ENCODE peak calls at places on chromosomes 12 and 14, in ten cellular contexts. D is cardiac fibroblast, R is heart right ventricle, G is right lobe of liver, Q is astrocyte of the spinal cord, X is A673, Z is psoas muscle, O is AG04449, K is fibroblast of lung, Y is fibroblast of pulmonary artery. S is an unnamed sample.

GRCh38 chr14:94595912-94596311 is 14.7 kb downstream of the SERPINA5 start:
- DNase-seq in D (no peak), R (no peak), G (no peak), Q (no peak), X (no peak), Z (no peak), O (no peak), K (no peak), Y (no peak), S (no peak)

GRCh38 chr12:113292091-113292490 is 42.8 kb downstream of the SLC8B1 start:
- DNase-seq in D (peak), R (no peak), G (no peak), Q (peak), X (no peak), Z (peak), O (peak), K (peak), Y (peak), S (no peak)

GRCh38 chr12:111715242-111715641 is 29.4 kb downstream of the ACAD10 start:
- DNase-seq in D (no peak), R (peak), G (no peak), Q (peak), X (no peak), Z (peak), O (no peak), K (no peak), Y (no peak), S (no peak)

GRCh38 chr14:104436047-104436531 is 143.5 kb upstream of the C14orf180 start:
- DNase-seq in D (peak), R (peak), G (peak), Q (peak), X (no peak), Z (peak), O (no peak), K (peak), Y (peak), S (no peak)

GRCh38 chr14:22536853-22537338 is 52.1 kb downstream of the DAD1 start:
- DNase-seq in D (peak), R (no peak), G (no peak), Q (peak), X (peak), Z (peak), O (no peak), K (peak), Y (peak), S (peak)

GRCh38 chr14:95494456-95494855 is 22.0 kb downstream of the SYNE3 start:
- DNase-seq in D (no peak), R (no peak), G (no peak), Q (no peak), X (no peak), Z (no peak), O (no peak), K (no peak), Y (no peak), S (peak)

GRCh38 chr14:104685216-104685997 is 4.0 kb upstream of the INF2 start:
- DNase-seq in D (no peak), R (no peak), G (no peak), Q (no peak), X (no peak), Z (peak), O (no peak), K (no peak), Y (no peak), S (no peak)

GRCh38 chr12:29612912-29613311 is 115.4 kb upstream of the OVCH1 start:
- DNase-seq in D (no peak), R (no peak), G (no peak), Q (no peak), X (no peak), Z (no peak), O (no peak), K (no peak), Y (no peak), S (no peak)

GRCh38 chr12:28202374-28203130 is 12.3 kb downstream of the CCDC91 start:
- DNase-seq in D (no peak), R (no peak), G (no peak), Q (no peak), X (no peak), Z (no peak), O (no peak), K (no peak), Y (no peak), S (no peak)

GRCh38 chr14:97113339-97113738 is 316.2 kb downstream of the VRK1 start:
- DNase-seq in D (no peak), R (no peak), G (no peak), Q (no peak), X (peak), Z (no peak), O (no peak), K (no peak), Y (no peak), S (no peak)

GRCh38 chr12:93979189-93979588 is 169.2 kb upstream of the PLXNC1 start:
- DNase-seq in D (peak), R (no peak), G (no peak), Q (peak), X (no peak), Z (no peak), O (no peak), K (peak), Y (peak), S (peak)

GRCh38 chr12:7017870-7018349 is 366 bp downstream of the LPCAT3 start:
- DNase-seq in D (no peak), R (no peak), G (no peak), Q (no peak), X (peak), Z (peak), O (no peak), K (no peak), Y (no peak), S (no peak)

GRCh38 chr14:61585598-61586538 is 109.4 kb upstream of the HIF1A start:
- DNase-seq in D (peak), R (peak), G (no peak), Q (peak), X (peak), Z (peak), O (no peak), K (peak), Y (peak), S (no peak)

GRCh38 chr14:81323621-81324400 is 76.3 kb downstream of the STON2 start:
- DNase-seq in D (no peak), R (no peak), G (no peak), Q (peak), X (no peak), Z (no peak), O (no peak), K (no peak), Y (no peak), S (no peak)

GRCh38 chr14:101914083-101914482 is 50.3 kb upstream of the DYNC1H1 start:
- DNase-seq in D (no peak), R (no peak), G (no peak), Q (no peak), X (no peak), Z (no peak), O (no peak), K (no peak), Y (no peak), S (no peak)

GRCh38 chr12:90672081-90672480 is 282.9 kb downstream of the CCER1 start:
- DNase-seq in D (peak), R (no peak), G (no peak), Q (no peak), X (peak), Z (no peak), O (no peak), K (no peak), Y (peak), S (no peak)

GRCh38 chr12:22202847-22203246 is 131.7 kb downstream of the ST8SIA1 start:
- DNase-seq in D (no peak), R (no peak), G (no peak), Q (no peak), X (no peak), Z (no peak), O (no peak), K (no peak), Y (no peak), S (no peak)

GRCh38 chr12:94553130-94553519 is 93.5 kb upstream of the CEP83 start:
- DNase-seq in D (peak), R (no peak), G (no peak), Q (peak), X (no peak), Z (no peak), O (no peak), K (peak), Y (peak), S (no peak)

GRCh38 chr12:30823140-30823669 is 68.5 kb upstream of the CAPRIN2 start:
- DNase-seq in D (peak), R (peak), G (peak), Q (no peak), X (no peak), Z (no peak), O (no peak), K (no peak), Y (no peak), S (peak)

GRCh38 chr12:100826323-100826722 is 31.7 kb downstream of the ANO4 start:
- DNase-seq in D (peak), R (peak), G (peak), Q (peak), X (peak), Z (no peak), O (no peak), K (peak), Y (peak), S (peak)

GRCh38 chr12:7907009-7907408 is 29.0 kb downstream of the SLC2A3 start:
- DNase-seq in D (peak), R (no peak), G (peak), Q (peak), X (peak), Z (no peak), O (no peak), K (peak), Y (peak), S (peak)

GRCh38 chr12:79016181-79016580 is 151.6 kb downstream of the SYT1 start:
- DNase-seq in D (no peak), R (no peak), G (no peak), Q (no peak), X (no peak), Z (no peak), O (no peak), K (no peak), Y (no peak), S (no peak)

GRCh38 chr14:66509874-66510273 is 1.9 kb downstream of the GPHN start:
- DNase-seq in D (no peak), R (no peak), G (no peak), Q (no peak), X (no peak), Z (no peak), O (no peak), K (peak), Y (no peak), S (no peak)

GRCh38 chr14:96979611-96980074 is 182.5 kb downstream of the VRK1 start:
- DNase-seq in D (no peak), R (no peak), G (no peak), Q (no peak), X (no peak), Z (no peak), O (no peak), K (no peak), Y (no peak), S (no peak)

GRCh38 chr14:30610719-30611388 is 11.3 kb upstream of the SCFD1 start:
- DNase-seq in D (peak), R (no peak), G (no peak), Q (peak), X (peak), Z (peak), O (no peak), K (peak), Y (peak), S (peak)

GRCh38 chr12:107349008-107349747 is 255.8 kb upstream of the CRY1 start:
- DNase-seq in D (peak), R (no peak), G (no peak), Q (peak), X (peak), Z (no peak), O (no peak), K (peak), Y (peak), S (no peak)

GRCh38 chr12:263574-263973 is 938 bp upstream of the SLC6A13 start:
- DNase-seq in D (no peak), R (no peak), G (no peak), Q (peak), X (no peak), Z (no peak), O (no peak), K (no peak), Y (peak), S (no peak)

GRCh38 chr12:90091809-90092208 is 383.2 kb upstream of the ATP2B1 start:
- DNase-seq in D (no peak), R (no peak), G (no peak), Q (no peak), X (no peak), Z (no peak), O (no peak), K (no peak), Y (no peak), S (no peak)

DNA sequence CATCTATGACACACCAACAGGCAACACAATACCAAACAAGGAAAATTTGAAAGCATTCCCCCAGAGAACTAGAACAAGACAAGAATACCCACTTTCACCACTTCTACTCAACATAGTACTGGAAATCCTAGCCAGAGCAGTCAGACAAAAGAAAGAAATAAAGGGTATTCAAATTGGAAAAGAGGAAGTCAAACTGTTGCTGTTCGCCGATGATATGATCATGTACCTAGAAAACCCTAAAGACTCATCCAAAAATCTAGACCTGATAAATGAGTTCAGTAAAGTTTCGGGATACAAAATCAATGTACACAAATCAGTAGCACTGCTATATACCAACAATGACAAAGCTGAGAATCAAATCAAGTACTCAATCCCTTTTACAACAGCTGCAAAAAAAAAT is 8.1 kb upstream of the ATL1 start:
- DNase-seq in D (no peak), R (no peak), G (no peak), Q (no peak), X (no peak), Z (no peak), O (no peak), K (no peak), Y (no peak), S (no peak)
- TF ChIP-seq CTCF in D (no peak), R (no peak), G (no peak), Q (no peak), X (no peak), Z (no peak), O (no peak), K (no peak), Y (no peak), S (no peak)

GRCh38 chr12:48000878-48001321 is 3.4 kb downstream of the COL2A1 start:
- DNase-seq in D (peak), R (no peak), G (no peak), Q (peak), X (peak), Z (no peak), O (no peak), K (peak), Y (peak), S (no peak)
- H3K4me3 ChIP-seq in D (peak), R (peak), G (peak), Q (peak), X (peak), Z (peak), O (peak), K (peak), Y (peak), S (no peak)

GRCh38 chr14:82872494-82872893 is 1338.8 kb upstream of the SEL1L start:
- DNase-seq in D (no peak), R (no peak), G (no peak), Q (no peak), X (peak), Z (no peak), O (no peak), K (no peak), Y (no peak), S (peak)
- TF ChIP-seq CTCF in D (no peak), R (peak), G (peak), Q (no peak), X (peak), Z (no peak), O (no peak), K (no peak), Y (no peak), S (peak)

DNA sequence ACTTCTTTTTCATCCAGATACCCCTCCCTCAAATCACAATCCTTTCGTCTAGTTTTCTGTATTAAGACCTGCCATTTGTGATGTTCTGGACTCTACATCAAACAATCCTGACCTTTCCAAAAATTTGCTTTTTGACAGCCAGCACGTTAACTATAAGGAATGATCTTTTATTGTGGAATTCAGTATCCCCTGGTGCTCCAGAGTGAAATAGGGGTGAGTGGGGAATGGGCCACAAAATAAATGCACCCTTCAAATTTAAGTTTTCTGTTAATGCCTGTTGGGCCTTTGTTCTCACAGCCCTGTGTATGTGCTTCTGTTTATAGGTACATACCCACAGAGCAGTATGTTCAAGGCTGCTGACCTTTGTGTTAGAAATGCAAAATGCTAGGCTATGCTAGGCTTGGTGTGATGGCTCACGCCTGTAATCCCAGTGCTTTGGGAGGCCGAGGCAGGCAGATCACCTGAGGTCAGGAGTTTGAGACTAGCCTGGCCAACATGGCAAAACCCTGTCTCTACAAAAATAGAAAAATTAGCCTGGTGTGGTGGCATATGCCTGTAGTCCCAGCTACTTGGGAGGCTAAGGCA is 12.0 kb downstream of the PNN start:
- DNase-seq in D (no peak), R (no peak), G (no peak), Q (no peak), X (no peak), Z (no peak), O (no peak), K (no peak), Y (no peak), S (no peak)
- H3K4me3 ChIP-seq in D (no peak), R (no peak), G (no peak), Q (no peak), X (no peak), Z (no peak), O (no peak), K (no peak), Y (no peak), S (no peak)

GRCh38 chr12:105499223-105499622 is 168.7 kb downstream of the C12orf75 start:
- DNase-seq in D (no peak), R (no peak), G (no peak), Q (no peak), X (no peak), Z (no peak), O (no peak), K (no peak), Y (no peak), S (no peak)
- TF ChIP-seq CTCF in D (no peak), R (no peak), G (no peak), Q (no peak), X (no peak), Z (no peak), O (no peak), K (no peak), Y (no peak), S (no peak)

GRCh38 chr12:40689576-40689975 is 2.7 kb upstream of the CNTN1 start:
- DNase-seq in D (no peak), R (no peak), G (no peak), Q (no peak), X (no peak), Z (no peak), O (no peak), K (no peak), Y (no peak), S (no peak)

GRCh38 chr12:40691913-40692616 is at the start of gene CNTN1:
- DNase-seq in D (peak), R (no peak), G (peak), Q (peak), X (peak), Z (peak), O (no peak), K (peak), Y (peak), S (peak)

GRCh38 chr12:40693503-40693863 is 1.2 kb downstream of the CNTN1 start:
- DNase-seq in D (peak), R (no peak), G (peak), Q (peak), X (peak), Z (peak), O (no peak), K (no peak), Y (no peak), S (no peak)

GRCh38 chr12:40688085-40688725 is 4.0 kb upstream of the CNTN1 start:
- DNase-seq in D (no peak), R (no peak), G (no peak), Q (no peak), X (no peak), Z (no peak), O (no peak), K (no peak), Y (no peak), S (no peak)

GRCh38 chr12:40692617-40693502 is 621 bp downstream of the CNTN1 start:
- DNase-seq in D (no peak), R (no peak), G (peak), Q (no peak), X (peak), Z (peak), O (no peak), K (no peak), Y (no peak), S (no peak)
- H3K4me3 ChIP-seq in D (no peak), R (peak), G (peak), Q (peak), X (peak), Z (peak), O (no peak), K (peak), Y (peak), S (no peak)

GRCh38 chr12:2997989-2998670 is 38.9 kb downstream of the TEAD4 start:
- DNase-seq in D (no peak), R (no peak), G (no peak), Q (no peak), X (no peak), Z (peak), O (no peak), K (no peak), Y (no peak), S (no peak)

GRCh38 chr12:3002636-3003035 is 43.4 kb downstream of the TEAD4 start:
- DNase-seq in D (no peak), R (no peak), G (no peak), Q (no peak), X (no peak), Z (peak), O (no peak), K (no peak), Y (no peak), S (no peak)

GRCh38 chr12:2999265-2999841 is 40.2 kb downstream of the TEAD4 start:
- DNase-seq in D (no peak), R (no peak), G (no peak), Q (no peak), X (no peak), Z (peak), O (no peak), K (no peak), Y (no peak), S (no peak)

GRCh38 chr12:2998789-2999264 is 39.6 kb downstream of the TEAD4 start:
- DNase-seq in D (peak), R (peak), G (no peak), Q (peak), X (no peak), Z (peak), O (peak), K (peak), Y (peak), S (no peak)

DNA sequence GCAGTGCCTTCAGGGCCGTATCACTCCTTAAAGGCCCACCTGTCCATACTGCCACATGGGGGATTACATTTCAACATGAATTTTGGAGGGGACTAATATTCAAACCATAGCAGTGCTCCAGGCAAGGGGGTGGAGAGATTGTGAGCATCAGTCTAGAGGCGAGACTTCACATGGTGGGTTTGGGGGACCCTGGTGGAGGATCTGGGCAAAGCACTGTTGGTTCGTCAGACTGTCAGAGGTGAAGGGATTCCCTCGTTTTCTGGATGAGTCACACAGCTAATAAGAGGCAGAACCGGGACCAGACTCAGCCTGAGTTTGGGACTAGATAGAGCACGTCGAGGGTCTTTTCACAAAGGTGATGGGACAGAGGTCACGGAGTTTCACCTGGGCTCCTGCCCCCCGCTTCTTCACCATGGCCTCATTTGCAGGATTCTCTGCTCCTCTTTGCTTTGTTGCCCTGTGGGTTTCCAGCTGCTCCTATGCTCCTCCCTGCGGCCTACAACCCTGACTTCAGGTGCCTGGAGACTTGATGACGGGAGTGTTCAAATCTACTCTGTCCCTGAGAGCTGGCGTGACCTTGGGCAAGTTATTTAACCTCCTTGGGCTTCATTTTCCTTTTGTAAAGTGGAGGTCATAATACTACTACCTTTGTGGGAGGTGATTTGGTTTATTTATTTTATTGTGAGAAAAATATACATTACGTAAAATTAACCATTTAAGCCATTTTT is 41.5 kb downstream of the TEAD4 start:
- DNase-seq in D (no peak), R (no peak), G (no peak), Q (no peak), X (peak), Z (no peak), O (no peak), K (no peak), Y (no peak), S (peak)
- TF ChIP-seq CTCF in D (no peak), R (no peak), G (no peak), Q (peak), X (peak), Z (peak), O (no peak), K (no peak), Y (no peak), S (peak)

GRCh38 chr14:71931492-71932228 is 569 bp upstream of the RGS6 start:
- DNase-seq in D (no peak), R (peak), G (no peak), Q (no peak), X (peak), Z (peak), O (no peak), K (no peak), Y (no peak), S (no peak)

GRCh38 chr14:71933026-71933587 is 878 bp downstream of the RGS6 start:
- DNase-seq in D (no peak), R (no peak), G (no peak), Q (no peak), X (peak), Z (no peak), O (no peak), K (no peak), Y (no peak), S (peak)

GRCh38 chr14:71932229-71932951 is at the start of gene RGS6:
- DNase-seq in D (peak), R (peak), G (no peak), Q (no peak), X (peak), Z (no peak), O (no peak), K (no peak), Y (peak), S (peak)
- H3K4me3 ChIP-seq in D (no peak), R (peak), G (no peak), Q (no peak), X (peak), Z (peak), O (no peak), K (no peak), Y (no peak), S (peak)

S was measured in GM12865.